ENCODE peak calls at places on chromosomes 11 and 22, in eight cellular contexts. I, W, A, O, U, S, T and P are unnamed samples.
A peak's percentile ranks its signal among the peaks of the same experiment; 100 is the strongest.

GRCh38 chr11:46308632-46309419 is 31.4 kb downstream of the CREB3L1 start:
- DNase-seq in I (peak; percentile 48), W (peak; percentile 60), A (peak; percentile 52), O (peak; percentile 68), U (peak; percentile 60), S (peak; percentile 85), T (peak; percentile 74), P (no peak)

GRCh38 chr22:33274214-33274828 is 216.1 kb upstream of the SYN3 start:
- DNase-seq in I (no peak), W (no peak), A (peak; percentile 2), O (no peak), U (no peak), S (no peak), T (no peak), P (no peak)

GRCh38 chr22:42947211-42947990 is 67.5 kb downstream of the PACSIN2 start:
- DNase-seq in I (peak; percentile 37), W (peak; percentile 71), A (no peak), O (no peak), U (peak; percentile 43), S (peak; percentile 80), T (no peak), P (no peak)

GRCh38 chr22:19806213-19807160 is 45.9 kb downstream of the TBX1 start:
- DNase-seq in I (no peak), W (peak; percentile 63), A (no peak), O (no peak), U (no peak), S (peak; percentile 90), T (peak; percentile 19), P (no peak)

GRCh38 chr22:25085930-25086901 is 113.4 kb upstream of the CRYBB3 start:
- DNase-seq in I (no peak), W (peak; percentile 99), A (no peak), O (no peak), U (no peak), S (peak; percentile 86), T (no peak), P (no peak)

GRCh38 chr11:122198291-122198983 is 82.4 kb upstream of the BLID start:
- DNase-seq in I (no peak), W (peak; percentile 20), A (no peak), O (no peak), U (no peak), S (no peak), T (no peak), P (no peak)

GRCh38 chr11:5203366-5203765 is 2.9 kb upstream of the OR51V1 start:
- DNase-seq in I (no peak), W (no peak), A (no peak), O (no peak), U (no peak), S (no peak), T (no peak), P (no peak)

GRCh38 chr11:3738241-3738640 is 59.1 kb downstream of the NUP98 start:
- DNase-seq in I (no peak), W (no peak), A (no peak), O (no peak), U (no peak), S (no peak), T (no peak), P (no peak)

GRCh38 chr22:49999901-50000586 is 12.5 kb downstream of the IL17REL start:
- DNase-seq in I (no peak), W (no peak), A (no peak), O (no peak), U (no peak), S (peak; percentile 64), T (no peak), P (no peak)

GRCh38 chr22:23522642-23523251 is 57.3 kb downstream of the IGLL1 start:
- DNase-seq in I (no peak), W (peak; percentile 15), A (no peak), O (peak; percentile 18), U (no peak), S (peak; percentile 79), T (no peak), P (no peak)

GRCh38 chr22:25347752-25348102 is 128.3 kb downstream of the CRYBB2 start:
- DNase-seq in I (no peak), W (peak; percentile 53), A (no peak), O (no peak), U (no peak), S (no peak), T (no peak), P (peak; percentile 16)

GRCh38 chr22:42418811-42419243 is 13.4 kb downstream of the NFAM1 start:
- DNase-seq in I (no peak), W (no peak), A (no peak), O (no peak), U (no peak), S (no peak), T (no peak), P (no peak)

GRCh38 chr22:39205344-39206021 is 39.3 kb downstream of the PDGFB start:
- DNase-seq in I (peak; percentile 45), W (peak; percentile 57), A (peak; percentile 56), O (peak; percentile 74), U (no peak), S (peak; percentile 49), T (no peak), P (no peak)

GRCh38 chr11:109123811-109124787 is 297.9 kb upstream of the C11orf87 start:
- DNase-seq in I (peak; percentile 15), W (no peak), A (no peak), O (peak; percentile 52), U (no peak), S (no peak), T (no peak), P (no peak)

GRCh38 chr11:16897460-16898061 is 116.7 kb downstream of the PLEKHA7 start:
- DNase-seq in I (no peak), W (peak; percentile 51), A (no peak), O (no peak), U (peak; percentile 76), S (no peak), T (no peak), P (no peak)

GRCh38 chr11:60899021-60899936 is 7.1 kb downstream of the PRPF19 start:
- DNase-seq in I (peak; percentile 68), W (peak; percentile 81), A (peak; percentile 45), O (peak; percentile 71), U (peak; percentile 59), S (no peak), T (no peak), P (no peak)

GRCh38 chr11:94519478-94520084 is 7.3 kb downstream of the C11orf97 start:
- DNase-seq in I (peak; percentile 42), W (peak; percentile 38), A (peak; percentile 34), O (peak; percentile 56), U (peak; percentile 12), S (no peak), T (no peak), P (no peak)

DNA sequence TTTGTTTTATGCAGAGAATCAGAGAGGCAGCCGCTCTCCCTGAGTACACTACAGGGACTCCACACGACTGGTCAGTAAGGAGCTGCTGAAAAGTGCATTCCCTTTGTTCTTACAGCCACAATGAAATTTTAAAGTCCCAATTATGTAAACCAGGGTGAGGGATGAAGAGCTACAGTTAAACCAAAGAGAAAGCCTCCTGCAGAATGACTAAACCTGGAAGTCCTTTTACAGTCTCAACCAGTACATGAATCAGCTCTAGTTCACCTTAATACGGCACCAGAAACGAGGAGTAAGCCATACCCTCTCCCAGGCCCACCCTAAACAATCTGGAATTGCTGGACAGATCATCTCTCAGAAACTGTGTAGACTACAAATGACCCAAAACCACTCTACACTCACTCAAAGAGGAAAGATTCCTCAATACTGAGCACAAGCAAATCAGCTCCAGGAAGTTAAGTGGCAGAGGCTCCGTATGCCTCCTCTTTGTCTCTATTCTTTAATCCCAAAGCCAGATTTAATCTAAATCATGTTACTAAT is 113.1 kb downstream of the RBFOX2 start:
- DNase-seq in I (no peak), W (peak; percentile 47), A (no peak), O (peak; percentile 39), U (no peak), S (no peak), T (no peak), P (no peak)
- H3K4me3 ChIP-seq in I (peak overlapping the region; percentile 57), W (peak overlapping the region; percentile 68), A (no peak overlapping the region), O (peak overlapping the region; percentile 39), U (no peak overlapping the region), S (peak overlapping the region; percentile 90), T (peak overlapping the region; percentile 55), P (peak overlapping the region; percentile 45)

GRCh38 chr22:20881231-20881630 is 22.4 kb downstream of the SNAP29 start:
- DNase-seq in I (no peak), W (no peak), A (no peak), O (no peak), U (no peak), S (no peak), T (no peak), P (no peak)
- H3K4me3 ChIP-seq in I (no peak overlapping the region), W (no peak overlapping the region), A (no peak overlapping the region), O (no peak overlapping the region), U (no peak overlapping the region), S (no peak overlapping the region), T (no peak overlapping the region), P (no peak overlapping the region)

DNA sequence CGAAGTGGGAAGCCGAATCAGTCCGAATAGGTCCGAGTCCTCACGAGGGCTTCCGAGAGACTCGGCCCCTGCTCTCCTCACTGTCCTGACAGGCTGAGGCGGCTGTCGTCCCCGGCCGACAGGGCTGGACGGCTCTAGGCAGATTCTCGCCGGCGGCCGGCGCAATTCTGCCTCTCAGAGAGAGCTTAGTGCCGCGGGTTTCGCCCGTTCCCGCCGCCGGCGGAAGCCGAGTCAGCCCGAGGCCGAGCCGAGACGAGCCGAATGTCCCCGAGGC is 247 bp upstream of the DEAF1 start:
- DNase-seq in I (no peak), W (no peak), A (no peak), O (no peak), U (no peak), S (no peak), T (no peak), P (no peak)
- H3K4me3 ChIP-seq in I (peak overlapping the region; percentile 77), W (peak overlapping the region; percentile 63), A (peak overlapping the region; percentile 69), O (peak overlapping the region; percentile 80), U (peak overlapping the region; percentile 92), S (peak overlapping the region; percentile 59), T (peak overlapping the region; percentile 98), P (peak overlapping the region; percentile 90)

GRCh38 chr11:76266269-76266668 is 60.0 kb upstream of the WNT11 start:
- DNase-seq in I (peak; percentile 77), W (no peak), A (no peak), O (peak; percentile 70), U (no peak), S (no peak), T (no peak), P (peak; percentile 53)

GRCh38 chr11:76268498-76268897 is 62.2 kb upstream of the WNT11 start:
- DNase-seq in I (no peak), W (no peak), A (no peak), O (no peak), U (no peak), S (no peak), T (no peak), P (no peak)

GRCh38 chr11:76267563-76267962 is 61.3 kb upstream of the WNT11 start:
- DNase-seq in I (no peak), W (no peak), A (no peak), O (no peak), U (no peak), S (no peak), T (no peak), P (peak; percentile 53)

GRCh38 chr11:76265771-76266241 is 59.5 kb upstream of the WNT11 start:
- DNase-seq in I (no peak), W (no peak), A (no peak), O (no peak), U (no peak), S (no peak), T (no peak), P (no peak)

DNA sequence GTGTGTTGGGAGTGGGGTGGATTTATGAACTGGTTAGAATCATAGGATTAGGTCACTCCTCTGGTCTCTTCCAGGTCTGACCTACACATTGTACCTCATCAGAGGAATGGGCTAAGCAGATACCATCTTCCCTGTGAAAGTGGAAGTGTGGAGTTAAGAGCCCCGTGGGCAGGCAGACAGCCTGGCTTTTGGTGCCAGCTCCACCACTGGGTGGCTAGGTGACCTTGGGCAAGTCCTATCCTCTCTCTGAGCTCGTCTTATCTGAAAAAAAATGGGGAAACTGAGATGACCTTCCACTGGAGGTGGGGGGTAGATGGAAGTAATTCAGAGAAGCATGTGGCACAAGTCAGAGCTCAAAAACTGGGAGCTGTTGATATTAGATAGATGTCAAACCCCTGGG is 60.4 kb upstream of the WNT11 start:
- DNase-seq in I (no peak), W (no peak), A (no peak), O (no peak), U (no peak), S (no peak), T (no peak), P (no peak)
- H3K4me3 ChIP-seq in I (no peak overlapping the region), W (no peak overlapping the region), A (no peak overlapping the region), O (no peak overlapping the region), U (no peak overlapping the region), S (no peak overlapping the region), T (no peak overlapping the region), P (no peak overlapping the region)